ENCODE peak calls at places on chromosomes 7 and 10, in ten cellular contexts. C is AG04450, F is right atrium auricular region, L is cardiac muscle cell, N is tibial nerve, Y is tibial artery, T is IMR-90, K is fibroblast of lung, S is LNCaP clone FGC, B is Peyer's patch. D is an unnamed sample.
A peak's percentile ranks its signal among the peaks of the same experiment; 100 is the strongest.

GRCh38 chr10:15796762-15797161 is 63.5 kb downstream of the MINDY3 start:
- DNase-seq in C (no peak), F (no peak), L (no peak), N (no peak), Y (no peak), T (no peak), K (no peak), S (peak; percentile 72), B (no peak), D (no peak)

GRCh38 chr10:24503627-24504320 is 219.9 kb downstream of the ARHGAP21 start:
- DNase-seq in C (peak; percentile 92), F (no peak), L (peak; percentile 66), N (peak; percentile 51), Y (no peak), T (peak; percentile 90), K (peak; percentile 98), S (no peak), B (no peak), D (no peak)

GRCh38 chr10:48701139-48701901 is 16.6 kb downstream of the WDFY4 start:
- DNase-seq in C (no peak), F (peak; percentile 23), L (no peak), N (no peak), Y (no peak), T (no peak), K (no peak), S (peak; percentile 27), B (no peak), D (no peak)

GRCh38 chr7:141431143-141431479 is 120.1 kb upstream of the AGK start:
- DNase-seq in C (no peak), F (no peak), L (no peak), N (no peak), Y (no peak), T (no peak), K (no peak), S (no peak), B (no peak), D (no peak)

GRCh38 chr7:7720193-7720592 is 1.8 kb upstream of the RPA3 start:
- DNase-seq in C (no peak), F (no peak), L (no peak), N (no peak), Y (no peak), T (no peak), K (no peak), S (no peak), B (no peak), D (no peak)

GRCh38 chr10:31000867-31001266 is 30.8 kb downstream of the ZNF438 start:
- DNase-seq in C (no peak), F (no peak), L (no peak), N (no peak), Y (no peak), T (no peak), K (peak; percentile 62), S (no peak), B (no peak), D (no peak)

GRCh38 chr7:121798896-121799295 is 74.1 kb upstream of the PTPRZ1 start:
- DNase-seq in C (no peak), F (no peak), L (no peak), N (no peak), Y (no peak), T (no peak), K (no peak), S (no peak), B (no peak), D (no peak)

GRCh38 chr7:117132385-117133120 is 179.3 kb downstream of the ST7 start:
- DNase-seq in C (peak; percentile 67), F (no peak), L (no peak), N (no peak), Y (no peak), T (peak; percentile 92), K (peak; percentile 83), S (no peak), B (no peak), D (peak; percentile 61)

GRCh38 chr10:125839176-125839575 is 15.8 kb downstream of the BCCIP start:
- DNase-seq in C (no peak), F (no peak), L (no peak), N (no peak), Y (no peak), T (no peak), K (no peak), S (no peak), B (no peak), D (no peak)

GRCh38 chr10:118701529-118702323 is 53.0 kb downstream of the CACUL1 start:
- DNase-seq in C (no peak), F (no peak), L (no peak), N (no peak), Y (no peak), T (peak; percentile 34), K (no peak), S (no peak), B (no peak), D (no peak)

GRCh38 chr10:33252794-33253203 is 81.7 kb downstream of the NRP1 start:
- DNase-seq in C (peak; percentile 48), F (no peak), L (no peak), N (no peak), Y (no peak), T (peak; percentile 89), K (peak; percentile 87), S (no peak), B (no peak), D (no peak)

GRCh38 chr7:47085491-47086275 is 496.2 kb downstream of the TNS3 start:
- DNase-seq in C (no peak), F (no peak), L (no peak), N (no peak), Y (no peak), T (peak; percentile 32), K (no peak), S (no peak), B (no peak), D (no peak)

GRCh38 chr7:22843681-22844309 is 21.1 kb upstream of the TOMM7 start:
- DNase-seq in C (no peak), F (no peak), L (no peak), N (no peak), Y (no peak), T (no peak), K (no peak), S (no peak), B (no peak), D (no peak)
- H3K4me3 ChIP-seq in C (no peak overlapping the region), F (no peak overlapping the region), L (no peak overlapping the region), N (no peak overlapping the region), Y (no peak overlapping the region), T (no peak overlapping the region), K (no peak overlapping the region), S (no peak overlapping the region), B (no peak overlapping the region), D (no peak overlapping the region)

GRCh38 chr7:97844036-97844435 is 28.2 kb downstream of the ASNS start:
- DNase-seq in C (no peak), F (no peak), L (no peak), N (no peak), Y (no peak), T (peak; percentile 4), K (no peak), S (no peak), B (no peak), D (no peak)
- TF ChIP-seq CTCF in C (peak; percentile 16), F (no peak), L (no peak), N (no peak), Y (no peak), T (no peak), K (no peak), S (peak; percentile 48), B (no peak), D (peak; percentile 11)

GRCh38 chr10:32211046-32211363 is 136.0 kb downstream of the EPC1 start:
- DNase-seq in C (no peak), F (no peak), L (no peak), N (no peak), Y (no peak), T (no peak), K (no peak), S (no peak), B (no peak), D (no peak)

GRCh38 chr10:32205666-32206065 is 141.3 kb downstream of the EPC1 start:
- DNase-seq in C (no peak), F (no peak), L (no peak), N (no peak), Y (no peak), T (peak; percentile 44), K (no peak), S (no peak), B (no peak), D (no peak)

GRCh38 chr10:32204606-32205005 is 142.4 kb downstream of the EPC1 start:
- DNase-seq in C (no peak), F (no peak), L (no peak), N (no peak), Y (no peak), T (no peak), K (no peak), S (no peak), B (no peak), D (no peak)

GRCh38 chr10:32207544-32207943 is 139.4 kb downstream of the EPC1 start:
- DNase-seq in C (no peak), F (no peak), L (peak; percentile 51), N (peak; percentile 9), Y (no peak), T (peak; percentile 28), K (peak; percentile 43), S (peak; percentile 18), B (no peak), D (peak; percentile 90)

DNA sequence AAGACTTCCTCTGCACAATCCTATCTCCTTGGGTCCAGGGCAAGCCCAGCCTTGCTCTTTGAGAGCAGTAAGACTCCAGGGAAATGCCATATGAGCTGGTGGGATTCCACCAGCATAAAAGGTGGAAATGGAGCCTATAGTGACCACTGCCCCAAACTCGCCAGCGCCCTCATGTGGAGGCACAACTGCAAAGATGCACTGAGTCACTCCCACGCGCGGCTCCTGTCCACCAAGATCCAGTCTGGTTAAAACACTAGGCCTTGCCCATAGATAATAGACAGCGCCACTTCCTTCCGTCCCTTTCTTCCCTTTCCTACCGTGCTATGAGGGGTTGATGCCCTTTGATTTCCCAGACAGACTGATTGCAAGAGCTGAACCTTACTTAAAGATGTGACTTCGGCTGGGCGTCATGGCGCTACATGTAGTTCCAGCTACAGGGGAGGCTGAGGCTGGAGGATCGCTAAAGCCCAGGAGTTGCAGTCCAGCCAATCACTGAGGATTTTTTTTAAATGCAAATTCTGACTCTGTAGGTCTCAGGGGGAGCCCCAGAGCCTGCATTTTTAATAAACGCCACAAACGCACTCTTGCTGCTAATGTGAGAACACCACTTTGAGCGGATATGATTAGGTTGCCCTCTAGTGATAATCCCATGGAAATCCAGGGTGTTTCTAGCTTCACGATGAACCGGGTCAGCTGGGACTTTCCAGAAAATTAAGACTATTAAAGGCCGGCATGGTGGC is 136.5 kb downstream of the EPC1 start:
- DNase-seq in C (no peak), F (no peak), L (peak; percentile 38), N (peak; percentile 7), Y (no peak), T (peak; percentile 59), K (peak; percentile 72), S (peak; percentile 43), B (no peak), D (no peak)
- H3K4me3 ChIP-seq in C (no peak overlapping the region), F (no peak overlapping the region), L (no peak overlapping the region), N (no peak overlapping the region), Y (no peak overlapping the region), T (no peak overlapping the region), K (no peak overlapping the region), S (no peak overlapping the region), B (no peak overlapping the region), D (no peak overlapping the region)

DNA sequence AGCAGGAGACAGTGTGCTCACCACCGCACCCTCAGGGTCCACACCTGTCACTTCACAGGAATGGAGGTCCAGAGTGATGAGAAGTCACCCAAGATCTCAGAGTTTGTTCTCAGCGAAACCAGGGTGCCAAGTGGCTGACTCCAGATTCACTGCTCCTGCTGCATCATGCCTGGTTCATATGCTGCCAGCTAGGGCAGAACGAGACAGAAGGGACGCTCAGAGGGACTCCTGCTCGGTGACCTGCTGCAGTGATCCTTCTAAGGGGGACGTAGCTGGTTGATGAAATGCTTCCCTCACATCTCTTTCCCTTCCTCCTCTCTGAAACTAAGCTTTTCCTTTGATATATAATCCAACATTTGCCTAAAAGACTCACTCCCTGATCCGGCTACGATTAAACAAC is 248.5 kb downstream of the SFMBT2 start:
- DNase-seq in C (no peak), F (no peak), L (no peak), N (no peak), Y (no peak), T (no peak), K (no peak), S (no peak), B (no peak), D (no peak)
- TF ChIP-seq CTCF in C (no peak), F (no peak), L (no peak), N (no peak), Y (no peak), T (no peak), K (no peak), S (no peak), B (no peak), D (no peak)